ENCODE peak calls at places on chromosome X, in ten cellular contexts. D, Z, M, S, B, A, J, R, T and G are unnamed samples.

GRCh38 chrX:72461766-72462165 is 110.9 kb downstream of the HDAC8 start:
- DNase-seq in D (no peak), Z (no peak), M (no peak), S (no peak), B (no peak), A (no peak), J (no peak), R (no peak), T (no peak), G (no peak)

GRCh38 chrX:17990542-17990941 is 129.4 kb upstream of the RAI2 start:
- DNase-seq in D (no peak), Z (no peak), M (no peak), S (no peak), B (no peak), A (no peak), J (no peak), R (no peak), T (no peak), G (no peak)

GRCh38 chrX:78517124-78517523 is 142.0 kb downstream of the RTL3 start:
- DNase-seq in D (no peak), Z (no peak), M (peak; percentile 56), S (no peak), B (no peak), A (peak; percentile 80), J (no peak), R (no peak), T (no peak), G (no peak)

GRCh38 chrX:17242470-17242869 is 132.5 kb upstream of the NHS start:
- DNase-seq in D (peak; percentile 69), Z (peak; percentile 35), M (no peak), S (peak; percentile 20), B (peak; percentile 66), A (peak; percentile 2), J (peak; percentile 7), R (peak; percentile 20), T (peak; percentile 52), G (no peak)

GRCh38 chrX:70433848-70434351 is 10.7 kb upstream of the DLG3 start:
- DNase-seq in D (peak; percentile 77), Z (peak; percentile 78), M (peak; percentile 64), S (peak; percentile 46), B (peak; percentile 56), A (peak; percentile 76), J (no peak), R (no peak), T (peak; percentile 86), G (no peak)

GRCh38 chrX:38220024-38220935 is at the start of gene SRPX:
- DNase-seq in D (peak; percentile 86), Z (peak; percentile 37), M (no peak), S (peak; percentile 60), B (peak; percentile 21), A (no peak), J (no peak), R (no peak), T (peak; percentile 80), G (no peak)

GRCh38 chrX:149829751-149830191 is 48.0 kb downstream of the MAGEA9 start:
- DNase-seq in D (peak; percentile 17), Z (no peak), M (peak; percentile 43), S (peak; percentile 15), B (no peak), A (peak; percentile 53), J (peak; percentile 1), R (peak; percentile 17), T (no peak), G (no peak)

GRCh38 chrX:41389311-41389888 is 55.4 kb downstream of the DDX3X start:
- DNase-seq in D (no peak), Z (no peak), M (no peak), S (no peak), B (no peak), A (no peak), J (no peak), R (no peak), T (peak; percentile 61), G (no peak)

GRCh38 chrX:98380556-98380955 is 1496.8 kb downstream of the RPA4 start:
- DNase-seq in D (no peak), Z (peak; percentile 13), M (no peak), S (no peak), B (peak; percentile 8), A (no peak), J (no peak), R (no peak), T (no peak), G (no peak)

GRCh38 chrX:57104921-57105398 is 16.4 kb downstream of the SPIN2B start:
- DNase-seq in D (no peak), Z (no peak), M (no peak), S (no peak), B (no peak), A (no peak), J (no peak), R (no peak), T (no peak), G (no peak)

GRCh38 chrX:73850124-73851013 is 287.4 kb downstream of the CHIC1 start:
- DNase-seq in D (peak; percentile 32), Z (peak; percentile 29), M (no peak), S (peak; percentile 31), B (no peak), A (no peak), J (peak; percentile 9), R (no peak), T (no peak), G (peak; percentile 15)

GRCh38 chrX:119693996-119694451 is 1.1 kb upstream of the SEPTIN6 start:
- DNase-seq in D (no peak), Z (peak; percentile 24), M (no peak), S (no peak), B (no peak), A (no peak), J (no peak), R (no peak), T (no peak), G (no peak)

GRCh38 chrX:133440797-133441163 is 25.5 kb upstream of the GPC4 start:
- DNase-seq in D (no peak), Z (no peak), M (no peak), S (no peak), B (no peak), A (no peak), J (no peak), R (no peak), T (no peak), G (no peak)

GRCh38 chrX:20585782-20586181 is 319.1 kb upstream of the RPS6KA3 start:
- DNase-seq in D (no peak), Z (no peak), M (no peak), S (no peak), B (no peak), A (no peak), J (no peak), R (no peak), T (no peak), G (no peak)

GRCh38 chrX:39519213-39519544 is 578.6 kb downstream of the BCOR start:
- DNase-seq in D (peak; percentile 7), Z (no peak), M (no peak), S (no peak), B (no peak), A (no peak), J (no peak), R (no peak), T (peak; percentile 64), G (no peak)

GRCh38 chrX:39821011-39821708 is 276.6 kb downstream of the BCOR start:
- DNase-seq in D (peak; percentile 60), Z (peak; percentile 48), M (no peak), S (no peak), B (peak; percentile 16), A (no peak), J (no peak), R (no peak), T (peak; percentile 40), G (no peak)

GRCh38 chrX:1468250-1468772 is 15.6 kb upstream of the ASMTL start:
- DNase-seq in D (peak; percentile 81), Z (no peak), M (peak; percentile 61), S (peak; percentile 70), B (no peak), A (peak; percentile 78), J (no peak), R (peak; percentile 32), T (peak; percentile 97), G (no peak)

GRCh38 chrX:48511561-48511960 is 2.8 kb downstream of the PORCN start:
- DNase-seq in D (peak; percentile 54), Z (peak; percentile 14), M (no peak), S (peak; percentile 19), B (no peak), A (no peak), J (no peak), R (no peak), T (no peak), G (no peak)

GRCh38 chrX:68287419-68287818 is 145.9 kb downstream of the OPHN1 start:
- DNase-seq in D (no peak), Z (no peak), M (no peak), S (no peak), B (no peak), A (no peak), J (no peak), R (no peak), T (no peak), G (no peak)

GRCh38 chrX:14344172-14344940 is 185.0 kb upstream of the GLRA2 start:
- DNase-seq in D (no peak), Z (no peak), M (no peak), S (peak; percentile 0), B (no peak), A (no peak), J (no peak), R (no peak), T (no peak), G (no peak)

GRCh38 chrX:9788908-9789307 is 2.7 kb downstream of the SHROOM2 start:
- DNase-seq in D (peak; percentile 14), Z (no peak), M (no peak), S (no peak), B (no peak), A (no peak), J (no peak), R (peak; percentile 10), T (no peak), G (no peak)

GRCh38 chrX:2243913-2244460 is 256.8 kb downstream of the DHRSX start:
- DNase-seq in D (peak; percentile 79), Z (no peak), M (no peak), S (no peak), B (no peak), A (no peak), J (peak; percentile 69), R (no peak), T (no peak), G (no peak)

GRCh38 chrX:38558681-38559080 is 2.7 kb upstream of the TSPAN7 start:
- DNase-seq in D (peak; percentile 14), Z (no peak), M (no peak), S (no peak), B (no peak), A (no peak), J (no peak), R (no peak), T (no peak), G (no peak)

GRCh38 chrX:38561951-38562719 is 793 bp downstream of the TSPAN7 start:
- DNase-seq in D (peak; percentile 3), Z (peak; percentile 19), M (no peak), S (no peak), B (peak; percentile 14), A (no peak), J (no peak), R (no peak), T (no peak), G (no peak)

GRCh38 chrX:9682456-9682855 is 83.2 kb downstream of the GPR143 start:
- DNase-seq in D (peak; percentile 40), Z (no peak), M (no peak), S (no peak), B (no peak), A (no peak), J (no peak), R (no peak), T (no peak), G (peak; percentile 9)

GRCh38 chrX:7771788-7772438 is 71.1 kb upstream of the VCX start:
- DNase-seq in D (no peak), Z (no peak), M (no peak), S (no peak), B (no peak), A (no peak), J (no peak), R (no peak), T (no peak), G (no peak)

GRCh38 chrX:153981771-153982533 is 9.4 kb downstream of the TMEM187 start:
- DNase-seq in D (peak; percentile 58), Z (no peak), M (peak; percentile 62), S (no peak), B (no peak), A (peak; percentile 51), J (no peak), R (peak; percentile 51), T (no peak), G (no peak)